ENCODE peak calls at places on chromosomes 11 and 22, in eight cellular contexts. One of them, this sample, is unnamed.

GRCh38 chr11:15580056-15580774 is 465.5 kb downstream of the INSC start:
- DNase-seq in upper lobe of left lung: no peak
- DNase-seq in SK-N-SH: no peak
- DNase-seq in transverse colon: no peak
- DNase-seq in stomach: no peak
- DNase-seq in HCT116: no peak
- DNase-seq in HepG2: no peak
- DNase-seq in sigmoid colon: no peak
- DNase-seq in this sample: no peak

GRCh38 chr11:10314199-10315072 is 9.6 kb downstream of the ADM start:
- DNase-seq in upper lobe of left lung: no peak
- DNase-seq in SK-N-SH: no peak
- DNase-seq in transverse colon: no peak
- DNase-seq in stomach: no peak
- DNase-seq in HCT116: no peak
- DNase-seq in HepG2: peak
- DNase-seq in sigmoid colon: no peak
- DNase-seq in this sample: no peak

GRCh38 chr22:48630848-48631247 is 1196.8 kb downstream of the BRD1 start:
- DNase-seq in upper lobe of left lung: peak
- DNase-seq in SK-N-SH: no peak
- DNase-seq in transverse colon: no peak
- DNase-seq in stomach: no peak
- DNase-seq in HCT116: no peak
- DNase-seq in HepG2: no peak
- DNase-seq in sigmoid colon: no peak
- DNase-seq in this sample: no peak

GRCh38 chr11:64291746-64292457 is 800 bp downstream of the KCNK4 start:
- DNase-seq in upper lobe of left lung: peak
- DNase-seq in SK-N-SH: peak
- DNase-seq in transverse colon: no peak
- DNase-seq in stomach: no peak
- DNase-seq in HCT116: no peak
- DNase-seq in HepG2: no peak
- DNase-seq in sigmoid colon: no peak
- DNase-seq in this sample: no peak

GRCh38 chr11:10809373-10810199 is 860 bp upstream of the EIF4G2 start:
- DNase-seq in upper lobe of left lung: peak
- DNase-seq in SK-N-SH: no peak
- DNase-seq in transverse colon: peak
- DNase-seq in stomach: no peak
- DNase-seq in HCT116: peak
- DNase-seq in HepG2: no peak
- DNase-seq in sigmoid colon: peak
- DNase-seq in this sample: no peak

GRCh38 chr11:108561535-108561991 is 32.0 kb downstream of the EXPH5 start:
- DNase-seq in upper lobe of left lung: no peak
- DNase-seq in SK-N-SH: no peak
- DNase-seq in transverse colon: no peak
- DNase-seq in stomach: no peak
- DNase-seq in HCT116: no peak
- DNase-seq in HepG2: no peak
- DNase-seq in sigmoid colon: no peak
- DNase-seq in this sample: no peak

GRCh38 chr11:107705027-107705426 is 6.8 kb downstream of the SLN start:
- DNase-seq in upper lobe of left lung: no peak
- DNase-seq in SK-N-SH: no peak
- DNase-seq in transverse colon: no peak
- DNase-seq in stomach: no peak
- DNase-seq in HCT116: no peak
- DNase-seq in HepG2: no peak
- DNase-seq in sigmoid colon: no peak
- DNase-seq in this sample: no peak

GRCh38 chr11:69848196-69848595 is 29.0 kb upstream of the FGF3 start:
- DNase-seq in upper lobe of left lung: no peak
- DNase-seq in SK-N-SH: no peak
- DNase-seq in transverse colon: no peak
- DNase-seq in stomach: no peak
- DNase-seq in HCT116: no peak
- DNase-seq in HepG2: no peak
- DNase-seq in sigmoid colon: no peak
- DNase-seq in this sample: no peak

DNA sequence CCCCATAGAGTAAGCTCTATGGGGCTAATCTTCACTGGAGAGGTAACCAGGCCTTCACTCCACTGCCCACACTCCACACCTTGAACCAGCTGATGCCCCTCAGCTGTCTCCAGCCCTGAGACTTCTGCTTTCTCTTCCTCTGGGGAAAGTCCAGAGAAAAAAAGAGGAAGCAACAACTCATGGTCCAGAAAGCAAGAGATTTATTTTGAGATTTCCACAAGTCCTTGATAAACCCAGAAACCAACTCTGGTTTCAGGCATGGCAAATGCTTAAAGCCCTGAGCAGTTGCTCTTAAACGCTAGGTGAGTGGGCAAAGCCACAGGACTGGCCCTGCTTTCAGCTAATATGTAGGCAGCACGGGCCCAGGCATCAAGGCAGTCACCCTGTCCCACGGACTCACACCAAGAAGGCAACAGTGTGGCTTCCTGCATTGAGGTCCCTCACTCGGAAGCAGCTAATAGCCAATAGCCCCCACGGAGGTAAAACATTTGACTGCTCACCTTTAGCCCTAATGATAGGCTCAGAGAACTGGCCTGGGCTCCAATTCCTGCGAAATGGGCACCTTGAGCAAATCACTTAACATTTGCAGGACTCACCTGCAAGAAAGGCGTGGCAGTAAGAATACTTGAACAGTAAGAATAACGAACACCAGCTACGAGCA is 4.3 kb downstream of the CYB561A3 start:
- DNase-seq in upper lobe of left lung: no peak
- DNase-seq in SK-N-SH: no peak
- DNase-seq in transverse colon: no peak
- DNase-seq in stomach: no peak
- DNase-seq in HCT116: no peak
- DNase-seq in HepG2: no peak
- DNase-seq in sigmoid colon: no peak
- DNase-seq in this sample: no peak
- TF ChIP-seq POLR2AphosphoS5 in upper lobe of left lung: no peak
- TF ChIP-seq POLR2AphosphoS5 in SK-N-SH: no peak
- TF ChIP-seq POLR2AphosphoS5 in transverse colon: no peak
- TF ChIP-seq POLR2AphosphoS5 in stomach: no peak
- TF ChIP-seq POLR2AphosphoS5 in HCT116: no peak
- TF ChIP-seq POLR2AphosphoS5 in HepG2: no peak
- TF ChIP-seq POLR2AphosphoS5 in sigmoid colon: no peak
- TF ChIP-seq POLR2AphosphoS5 in this sample: no peak

GRCh38 chr22:42928969-42929837 is 72.1 kb upstream of the ARFGAP3 start:
- DNase-seq in upper lobe of left lung: no peak
- DNase-seq in SK-N-SH: no peak
- DNase-seq in transverse colon: no peak
- DNase-seq in stomach: no peak
- DNase-seq in HCT116: no peak
- DNase-seq in HepG2: peak
- DNase-seq in sigmoid colon: no peak
- DNase-seq in this sample: no peak
- TF ChIP-seq POLR2AphosphoS5 in upper lobe of left lung: no peak
- TF ChIP-seq POLR2AphosphoS5 in SK-N-SH: no peak
- TF ChIP-seq POLR2AphosphoS5 in transverse colon: peak
- TF ChIP-seq POLR2AphosphoS5 in stomach: no peak
- TF ChIP-seq POLR2AphosphoS5 in HCT116: no peak
- TF ChIP-seq POLR2AphosphoS5 in HepG2: no peak
- TF ChIP-seq POLR2AphosphoS5 in sigmoid colon: no peak
- TF ChIP-seq POLR2AphosphoS5 in this sample: no peak

GRCh38 chr11:134357545-134357839 is 25.7 kb downstream of the GLB1L2 start:
- DNase-seq in upper lobe of left lung: peak
- DNase-seq in SK-N-SH: no peak
- DNase-seq in transverse colon: no peak
- DNase-seq in stomach: no peak
- DNase-seq in HCT116: no peak
- DNase-seq in HepG2: no peak
- DNase-seq in sigmoid colon: peak
- DNase-seq in this sample: no peak

GRCh38 chr11:134355136-134355535 is 23.3 kb downstream of the GLB1L2 start:
- DNase-seq in upper lobe of left lung: no peak
- DNase-seq in SK-N-SH: no peak
- DNase-seq in transverse colon: no peak
- DNase-seq in stomach: no peak
- DNase-seq in HCT116: no peak
- DNase-seq in HepG2: no peak
- DNase-seq in sigmoid colon: no peak
- DNase-seq in this sample: no peak

GRCh38 chr11:134356656-134357544 is 25.1 kb downstream of the GLB1L2 start:
- DNase-seq in upper lobe of left lung: no peak
- DNase-seq in SK-N-SH: no peak
- DNase-seq in transverse colon: no peak
- DNase-seq in stomach: no peak
- DNase-seq in HCT116: no peak
- DNase-seq in HepG2: no peak
- DNase-seq in sigmoid colon: peak
- DNase-seq in this sample: no peak

GRCh38 chr11:134358165-134358852 is 26.5 kb downstream of the GLB1L2 start:
- DNase-seq in upper lobe of left lung: peak
- DNase-seq in SK-N-SH: no peak
- DNase-seq in transverse colon: no peak
- DNase-seq in stomach: no peak
- DNase-seq in HCT116: no peak
- DNase-seq in HepG2: no peak
- DNase-seq in sigmoid colon: peak
- DNase-seq in this sample: no peak

GRCh38 chr11:134355656-134356055 is 23.9 kb downstream of the GLB1L2 start:
- DNase-seq in upper lobe of left lung: no peak
- DNase-seq in SK-N-SH: no peak
- DNase-seq in transverse colon: no peak
- DNase-seq in stomach: no peak
- DNase-seq in HCT116: no peak
- DNase-seq in HepG2: no peak
- DNase-seq in sigmoid colon: peak
- DNase-seq in this sample: no peak
- TF ChIP-seq POLR2AphosphoS5 in upper lobe of left lung: no peak
- TF ChIP-seq POLR2AphosphoS5 in SK-N-SH: no peak
- TF ChIP-seq POLR2AphosphoS5 in transverse colon: no peak
- TF ChIP-seq POLR2AphosphoS5 in stomach: no peak
- TF ChIP-seq POLR2AphosphoS5 in HCT116: no peak
- TF ChIP-seq POLR2AphosphoS5 in HepG2: no peak
- TF ChIP-seq POLR2AphosphoS5 in sigmoid colon: peak
- TF ChIP-seq POLR2AphosphoS5 in this sample: no peak

DNA sequence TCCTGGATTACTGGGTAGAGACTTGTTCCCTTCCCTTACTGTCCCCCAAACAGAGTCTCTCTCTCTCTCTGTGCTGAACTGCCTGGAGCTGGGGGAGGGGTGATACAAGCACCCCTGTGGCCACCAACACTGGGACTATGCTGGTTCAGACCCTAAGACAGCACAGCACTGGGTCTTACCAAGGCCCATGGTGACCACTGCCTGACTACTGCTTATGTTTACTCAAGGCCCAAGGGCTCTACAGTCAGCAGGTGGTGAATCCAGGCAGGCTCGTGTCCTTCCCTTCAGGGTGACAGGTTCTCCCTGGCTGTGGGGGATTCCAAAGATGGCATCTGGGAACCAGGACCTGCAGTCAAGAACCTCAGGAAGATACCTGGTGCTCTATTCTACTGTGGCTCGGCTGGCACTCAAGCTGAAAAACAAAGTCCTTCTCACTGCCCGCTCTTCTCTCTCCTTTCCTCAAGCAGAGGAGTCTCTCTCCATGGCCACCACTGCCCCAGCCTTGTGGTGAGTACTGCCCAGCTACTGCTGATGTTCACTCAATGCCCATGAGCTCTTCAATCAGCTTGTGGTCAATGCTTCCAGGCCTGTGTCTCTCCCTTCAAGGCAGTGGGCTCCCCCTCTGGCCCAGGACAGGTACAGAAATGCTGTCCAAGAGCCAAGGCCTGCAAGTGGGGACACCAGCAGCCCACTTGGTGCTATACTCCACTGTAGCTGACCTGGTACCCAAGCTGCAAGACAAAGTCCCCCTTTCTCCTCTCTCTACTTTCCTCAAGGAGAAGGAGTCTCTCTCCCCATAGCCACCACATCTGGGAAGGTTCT is 41.8 kb upstream of the SHANK2 start:
- DNase-seq in upper lobe of left lung: no peak
- DNase-seq in SK-N-SH: no peak
- DNase-seq in transverse colon: no peak
- DNase-seq in stomach: peak
- DNase-seq in HCT116: no peak
- DNase-seq in HepG2: no peak
- DNase-seq in sigmoid colon: peak
- DNase-seq in this sample: no peak
- TF ChIP-seq POLR2AphosphoS5 in upper lobe of left lung: no peak
- TF ChIP-seq POLR2AphosphoS5 in SK-N-SH: no peak
- TF ChIP-seq POLR2AphosphoS5 in transverse colon: no peak
- TF ChIP-seq POLR2AphosphoS5 in stomach: no peak
- TF ChIP-seq POLR2AphosphoS5 in HCT116: no peak
- TF ChIP-seq POLR2AphosphoS5 in HepG2: no peak
- TF ChIP-seq POLR2AphosphoS5 in sigmoid colon: no peak
- TF ChIP-seq POLR2AphosphoS5 in this sample: no peak

DNA sequence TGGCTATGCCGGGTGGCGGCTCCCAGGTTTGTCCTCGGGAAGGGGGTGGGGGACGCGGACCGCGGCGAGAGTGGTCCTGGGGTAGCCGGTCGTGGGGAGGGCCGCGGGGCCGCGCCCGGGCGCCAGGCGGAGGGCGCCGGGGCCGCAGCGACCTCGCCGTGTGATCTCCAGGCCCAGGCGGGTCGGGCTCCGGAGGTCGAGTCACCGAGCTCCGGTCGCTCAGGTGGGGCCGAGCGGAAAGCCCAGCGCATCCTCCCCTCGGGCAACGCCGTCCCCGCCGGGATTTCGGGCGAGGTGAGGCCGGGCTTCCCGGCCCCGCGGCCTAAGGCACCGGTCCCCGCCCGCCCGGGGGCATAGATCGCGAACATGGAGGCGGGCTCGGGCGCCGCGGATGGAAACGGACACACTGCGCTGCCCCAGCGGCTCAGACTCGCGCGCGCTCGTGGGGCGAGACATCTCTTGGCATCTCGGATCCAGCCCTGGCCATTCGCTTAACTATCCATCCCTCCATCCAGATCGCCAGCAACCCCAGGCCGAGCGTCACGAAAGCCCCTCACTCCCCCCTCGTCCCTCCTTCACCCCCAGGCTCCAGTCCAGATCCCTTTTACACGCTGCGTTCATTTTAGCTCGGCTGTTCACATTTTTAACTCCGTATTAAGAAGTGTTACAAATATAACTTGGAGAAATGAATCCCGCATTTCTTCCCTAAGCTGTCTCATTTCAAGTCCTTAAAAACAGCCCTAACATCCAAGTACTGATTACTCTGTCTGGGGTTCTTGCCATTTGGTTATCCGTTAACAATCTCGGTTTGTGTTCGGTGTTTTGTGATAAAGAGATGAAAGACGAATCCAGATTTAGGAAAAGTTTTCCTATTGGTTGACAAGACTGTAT is 460 bp downstream of the ZC3H12C start:
- DNase-seq in upper lobe of left lung: peak
- DNase-seq in SK-N-SH: peak
- DNase-seq in transverse colon: peak
- DNase-seq in stomach: peak
- DNase-seq in HCT116: peak
- DNase-seq in HepG2: peak
- DNase-seq in sigmoid colon: peak
- DNase-seq in this sample: peak
- TF ChIP-seq POLR2AphosphoS5 in upper lobe of left lung: no peak
- TF ChIP-seq POLR2AphosphoS5 in SK-N-SH: peak
- TF ChIP-seq POLR2AphosphoS5 in transverse colon: no peak
- TF ChIP-seq POLR2AphosphoS5 in stomach: no peak
- TF ChIP-seq POLR2AphosphoS5 in HCT116: no peak
- TF ChIP-seq POLR2AphosphoS5 in HepG2: no peak
- TF ChIP-seq POLR2AphosphoS5 in sigmoid colon: peak
- TF ChIP-seq POLR2AphosphoS5 in this sample: peak

GRCh38 chr22:50085211-50085999 is at the start of gene MLC1:
- DNase-seq in upper lobe of left lung: no peak
- DNase-seq in SK-N-SH: no peak
- DNase-seq in transverse colon: no peak
- DNase-seq in stomach: no peak
- DNase-seq in HCT116: no peak
- DNase-seq in HepG2: no peak
- DNase-seq in sigmoid colon: no peak
- DNase-seq in this sample: no peak
- TF ChIP-seq POLR2AphosphoS5 in upper lobe of left lung: no peak
- TF ChIP-seq POLR2AphosphoS5 in SK-N-SH: no peak
- TF ChIP-seq POLR2AphosphoS5 in transverse colon: no peak
- TF ChIP-seq POLR2AphosphoS5 in stomach: no peak
- TF ChIP-seq POLR2AphosphoS5 in HCT116: no peak
- TF ChIP-seq POLR2AphosphoS5 in HepG2: no peak
- TF ChIP-seq POLR2AphosphoS5 in sigmoid colon: no peak
- TF ChIP-seq POLR2AphosphoS5 in this sample: no peak